ENCODE peak calls at places on chromosomes 11 and 22, in nine cellular contexts. M is body of pancreas, E is Caco-2, W is right lobe of liver, K is heart right ventricle, X is MM.1S, H is right atrium auricular region, R is Peyer's patch, D is lower lobe of right lung. A is an unnamed sample. For H3K36me3 and H3K9me3, the result is how much of the 10 kb centered on the place peaks cover.

GRCh38 chr11:75241036-75241905 is 697 bp downstream of the TPBGL start:
- DNase-seq in H (peak), D (peak), E (peak), W (peak), M (peak), K (peak), R (peak), X (peak), A (peak)

GRCh38 chr22:50015451-50016307 is 3.1 kb upstream of the IL17REL start:
- DNase-seq in R (no peak), K (no peak), D (peak), X (no peak), H (no peak), E (no peak), M (peak), W (no peak), A (no peak)

GRCh38 chr22:50307891-50308596 is 598 bp upstream of the PLXNB2 start:
- DNase-seq in K (no peak), D (no peak), M (no peak), X (no peak), R (no peak), H (no peak), W (no peak), E (no peak), A (no peak)

GRCh38 chr11:108008656-108009496 is at the start of gene CUL5:
- DNase-seq in X (peak), E (peak), W (peak), K (peak), R (peak), M (peak), H (peak), D (peak), A (peak)

GRCh38 chr11:122697636-122698167 is 42.2 kb downstream of the UBASH3B start:
- DNase-seq in X (peak), K (no peak), R (no peak), D (no peak), E (no peak), M (no peak), W (no peak), H (no peak), A (no peak)

GRCh38 chr11:69398529-69399492 is 82.7 kb upstream of the LINC01488 start:
- DNase-seq in K (no peak), D (no peak), W (no peak), E (no peak), M (peak), X (no peak), H (no peak), R (peak), A (peak)

GRCh38 chr11:2387266-2387982 is 10.3 kb downstream of the CD81 start:
- DNase-seq in X (peak), K (no peak), R (no peak), D (no peak), M (no peak), E (no peak), W (no peak), H (no peak), A (no peak)

GRCh38 chr11:31799036-31799793 is 11.9 kb downstream of the PAX6 start:
- DNase-seq in R (no peak), X (peak), M (no peak), W (no peak), E (no peak), H (peak), D (no peak), K (no peak), A (no peak)

GRCh38 chr11:59756845-59757244 is 1.7 kb downstream of the STX3 start:
- DNase-seq in X (peak), E (peak), K (no peak), R (peak), H (no peak), M (peak), D (peak), W (no peak), A (no peak)

GRCh38 chr11:68471360-68472340 is 11.1 kb downstream of the PPP6R3 start:
- DNase-seq in K (no peak), R (no peak), D (no peak), M (no peak), E (no peak), H (no peak), W (no peak), X (no peak), A (no peak)

GRCh38 chr11:65574963-65575567 is 788 bp upstream of the EHBP1L1 start:
- DNase-seq in D (no peak), E (peak), K (no peak), X (peak), M (peak), W (no peak), R (peak), H (no peak), A (no peak)

GRCh38 chr11:23236846-23237550 is 376.7 kb upstream of the CCDC179 start:
- DNase-seq in K (no peak), M (no peak), X (no peak), R (no peak), H (no peak), E (no peak), D (no peak), W (no peak), A (no peak)

GRCh38 chr11:103378931-103379330 is 269.7 kb downstream of the DYNC2H1 start:
- DNase-seq in X (no peak), H (no peak), W (no peak), R (no peak), M (no peak), D (no peak), K (no peak), E (no peak), A (no peak)

GRCh38 chr11:1931326-1931725 is 11.8 kb downstream of the TNNT3 start:
- DNase-seq in R (no peak), W (no peak), M (no peak), X (no peak), H (peak), K (no peak), E (peak), D (no peak), A (no peak)

GRCh38 chr11:21398195-21398594 is 728.8 kb downstream of the NELL1 start:
- DNase-seq in X (no peak), E (no peak), M (no peak), D (no peak), R (no peak), H (no peak), K (no peak), W (no peak), A (no peak)

GRCh38 chr22:40504285-40505249 is 132.0 kb downstream of the MRTFA start:
- DNase-seq in D (no peak), M (no peak), H (no peak), W (no peak), E (no peak), K (no peak), R (no peak), X (no peak), A (no peak)

GRCh38 chr11:77069969-77070582 is 3.3 kb downstream of the CAPN5 start:
- DNase-seq in M (no peak), H (no peak), D (no peak), W (peak), E (peak), K (no peak), R (no peak), X (no peak), A (no peak)

GRCh38 chr11:92580931-92581330 is 356.3 kb downstream of the FAT3 start:
- DNase-seq in E (no peak), H (no peak), K (no peak), X (no peak), M (no peak), W (no peak), D (no peak), R (no peak), A (no peak)

GRCh38 chr22:18970180-18970947 is 34.3 kb upstream of the PRODH start:
- DNase-seq in X (no peak), M (peak), W (peak), R (no peak), E (peak), H (no peak), K (no peak), D (no peak), A (peak)

GRCh38 chr11:66259225-66259624 is 9.2 kb upstream of the RAB1B start:
- DNase-seq in X (no peak), W (no peak), M (no peak), R (no peak), D (no peak), K (no peak), H (no peak), E (no peak), A (no peak)

GRCh38 chr11:118917488-118918127 is 8.1 kb downstream of the BCL9L start:
- DNase-seq in X (no peak), W (peak), D (peak), E (peak), K (no peak), H (peak), M (peak), R (peak), A (peak)

GRCh38 chr22:46598737-46599424 is 21.3 kb upstream of the GRAMD4 start:
- DNase-seq in E (no peak), R (no peak), K (no peak), H (no peak), M (no peak), X (no peak), W (peak), D (peak), A (no peak)

GRCh38 chr11:75475767-75476650 is 43.0 kb upstream of the KLHL35 start:
- DNase-seq in D (peak), X (no peak), E (no peak), W (no peak), M (peak), H (peak), R (no peak), K (peak), A (peak)

GRCh38 chr22:36461665-36462474 is 19.6 kb downstream of the TXN2 start:
- DNase-seq in E (peak), M (peak), H (no peak), R (no peak), D (peak), X (no peak), W (no peak), K (no peak), A (peak)

GRCh38 chr11:115181480-115181879 is 322.7 kb downstream of the CADM1 start:
- DNase-seq in R (no peak), W (no peak), M (no peak), K (no peak), X (no peak), E (no peak), H (no peak), D (no peak), A (no peak)

GRCh38 chr11:115179647-115180046 is 324.6 kb downstream of the CADM1 start:
- DNase-seq in D (no peak), E (no peak), R (no peak), M (no peak), H (no peak), K (no peak), W (no peak), X (no peak), A (no peak)

GRCh38 chr11:115180272-115180671 is 323.9 kb downstream of the CADM1 start:
- DNase-seq in M (no peak), X (no peak), E (no peak), W (no peak), R (no peak), K (no peak), H (no peak), D (no peak), A (no peak)

GRCh38 chr11:115182282-115182952 is 321.8 kb downstream of the CADM1 start:
- DNase-seq in M (no peak), K (no peak), W (no peak), X (no peak), H (no peak), D (no peak), R (no peak), E (no peak), A (no peak)

DNA sequence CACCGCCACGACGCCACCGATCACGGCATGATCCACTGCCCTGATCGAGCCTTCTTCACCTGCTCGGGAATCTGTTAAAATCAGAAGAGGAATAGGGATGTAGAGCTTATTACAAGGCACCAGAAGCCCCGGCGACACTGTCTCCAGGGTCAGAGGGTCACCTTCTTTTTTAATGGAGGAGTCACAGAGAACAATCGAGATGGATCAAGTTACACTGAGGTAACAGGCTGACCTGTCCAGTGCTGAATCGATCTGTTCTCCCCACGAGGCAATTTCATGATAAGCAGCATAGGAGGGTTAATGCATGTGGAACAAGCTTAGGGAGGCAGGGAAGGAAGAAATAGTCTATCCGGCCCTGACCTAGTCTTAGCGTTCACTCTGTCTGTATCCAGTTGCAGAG is 325.5 kb downstream of the CADM1 start:
- DNase-seq in D (no peak), M (no peak), H (peak), K (no peak), R (no peak), X (no peak), E (no peak), W (no peak), A (no peak)
- H3K36me3 ChIP-seq in D (under half), M (under half), H (under half), K (under half), R (under half), X (under half), E (under half), W (under half), A (under half)

DNA sequence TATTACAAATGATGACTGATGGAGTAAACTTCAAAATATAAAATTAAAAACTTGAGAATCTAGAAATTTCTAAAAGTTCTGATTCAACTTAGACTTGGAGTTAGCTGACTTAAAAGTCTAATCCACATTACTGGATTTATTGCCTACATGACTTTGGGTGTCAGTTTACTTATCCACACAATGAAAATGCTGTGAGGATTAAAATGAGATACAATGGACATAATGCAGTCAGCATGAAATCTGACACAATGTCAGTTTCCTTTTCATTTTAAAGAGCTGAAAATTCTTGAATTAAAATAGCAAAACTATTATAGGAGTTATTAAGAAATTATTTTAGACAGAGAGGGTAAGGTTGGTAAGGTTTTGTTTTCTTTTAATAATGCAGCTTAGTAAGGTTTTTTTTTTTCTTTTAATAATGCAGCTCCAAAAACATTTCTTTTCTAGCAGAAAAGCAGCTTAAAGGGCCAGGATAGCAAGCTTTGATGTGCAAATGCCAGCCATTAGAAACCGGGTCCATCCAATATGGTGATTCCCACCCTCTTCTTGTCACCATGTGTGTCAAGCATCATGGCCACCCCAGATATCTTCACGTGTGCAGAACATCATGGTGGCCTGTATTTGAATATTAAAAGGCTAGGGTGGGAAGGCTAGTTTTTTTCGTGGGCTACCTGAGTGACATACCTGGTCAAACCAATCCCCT is 18.9 kb downstream of the APIP start:
- DNase-seq in H (no peak), W (no peak), E (no peak), X (no peak), D (no peak), M (no peak), K (no peak), R (no peak), A (no peak)
- H3K9me3 ChIP-seq in H (under half), W (under half), E (under half), X (under half), D (under half), M (under half), K (under half), R (under half), A (under half)

GRCh38 chr11:18498039-18498438 is 28.7 kb downstream of the TSG101 start:
- DNase-seq in E (no peak), X (no peak), R (no peak), M (no peak), H (no peak), W (no peak), K (no peak), D (no peak), A (no peak)

GRCh38 chr11:18495703-18496102 is 31.0 kb downstream of the TSG101 start:
- DNase-seq in D (no peak), R (no peak), W (no peak), H (no peak), X (no peak), K (no peak), M (no peak), E (no peak), A (no peak)

GRCh38 chr11:18501629-18502028 is 25.1 kb downstream of the TSG101 start:
- DNase-seq in M (no peak), K (no peak), D (no peak), R (no peak), E (no peak), H (no peak), X (no peak), W (no peak), A (no peak)
- H3K36me3 ChIP-seq in M (under half), K (half or more), D (half or more), R (half or more), E (under half), H (half or more), X (under half), W (under half), A (under half)

DNA sequence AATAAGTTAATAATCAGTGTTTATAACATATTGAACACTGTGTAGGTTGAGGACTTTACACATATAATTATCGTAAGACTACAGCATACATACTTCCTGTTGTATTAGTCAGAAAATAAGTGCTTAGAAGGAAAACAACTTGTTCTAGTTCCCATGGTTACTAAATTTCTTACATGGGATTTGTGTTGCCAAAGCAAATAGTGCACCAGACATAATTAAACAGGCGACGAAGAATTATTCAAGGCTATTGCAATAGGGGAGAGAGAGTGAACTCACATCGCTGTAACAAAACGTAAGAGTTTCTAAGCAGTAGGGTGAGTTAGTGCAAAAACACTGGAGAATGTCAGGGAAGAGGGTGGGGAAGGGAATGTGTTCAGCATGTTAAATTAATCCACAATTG is 347.8 kb downstream of the CNTN5 start:
- DNase-seq in H (no peak), K (no peak), E (no peak), D (no peak), R (no peak), X (no peak), M (no peak), W (no peak), A (no peak)
- H3K9me3 ChIP-seq in H (under half), K (under half), E (under half), D (under half), R (under half), X (under half), M (under half), W (under half), A (under half)

DNA sequence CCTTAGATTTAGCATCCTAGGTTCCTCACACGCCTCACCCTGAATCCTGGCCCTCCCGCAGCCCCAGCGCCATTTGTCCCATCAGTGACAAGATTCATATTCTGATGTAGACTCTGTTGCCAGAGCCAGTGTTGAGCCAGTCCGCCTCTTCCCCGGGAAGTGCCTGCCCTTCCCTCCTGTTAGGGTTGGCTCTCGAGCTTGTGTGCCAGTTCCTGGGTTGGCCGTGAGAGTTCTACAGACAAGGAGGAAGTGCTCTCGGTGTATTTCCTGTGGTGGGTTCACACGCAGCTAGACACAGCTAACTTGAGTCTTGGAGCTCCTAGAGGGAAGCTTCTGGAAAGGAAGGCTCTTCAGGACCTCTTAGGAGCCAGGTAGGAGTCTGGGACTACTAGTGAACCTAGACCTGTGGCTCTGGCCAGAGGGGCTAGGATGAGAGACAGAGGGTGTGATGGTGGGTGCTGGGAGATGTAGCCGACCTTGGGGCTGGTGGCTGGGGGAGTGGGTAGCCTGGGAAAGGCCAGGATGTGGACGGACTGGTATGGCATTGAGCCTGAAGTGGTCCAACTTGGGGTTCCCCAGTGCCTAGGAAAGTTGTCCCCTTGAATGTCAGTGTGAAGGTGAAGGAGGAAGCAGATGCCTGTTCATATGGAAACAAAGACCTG is at the start of gene IL18BP:
- DNase-seq in E (no peak), W (no peak), H (no peak), R (no peak), X (no peak), K (no peak), D (no peak), M (no peak), A (no peak)
- H3K36me3 ChIP-seq in E (under half), W (under half), H (under half), R (under half), X (under half), K (half or more), D (under half), M (under half), A (under half)

A was measured in MG63.